ENCODE peak calls at places on chromosomes 6 and 20, in nine cellular contexts. One of them, this sample, is unnamed. For H3K4me1, the result is how much of the 10 kb centered on the place peaks cover.

GRCh38 chr20:19396466-19397081 is 184.1 kb downstream of the SLC24A3 start:
- DNase-seq in prostate gland: no peak
- DNase-seq in heart left ventricle: no peak
- DNase-seq in aorta: no peak
- DNase-seq in hepatocyte: no peak
- DNase-seq in right lobe of liver: no peak
- DNase-seq in CD4-positive, CD25-positive, alpha-beta regulatory T cell: no peak
- DNase-seq in upper lobe of right lung: no peak
- DNase-seq in sigmoid colon: no peak
- DNase-seq in this sample: no peak

GRCh38 chr6:24430086-24430485 is 27.4 kb downstream of the MRS2 start:
- DNase-seq in CD4-positive, CD25-positive, alpha-beta regulatory T cell: no peak
- DNase-seq in right lobe of liver: no peak
- DNase-seq in aorta: no peak
- DNase-seq in hepatocyte: no peak
- DNase-seq in heart left ventricle: no peak
- DNase-seq in sigmoid colon: no peak
- DNase-seq in upper lobe of right lung: no peak
- DNase-seq in prostate gland: no peak
- DNase-seq in this sample: no peak

GRCh38 chr6:104656235-104656634 is 203.5 kb downstream of the HACE1 start:
- DNase-seq in sigmoid colon: no peak
- DNase-seq in upper lobe of right lung: no peak
- DNase-seq in hepatocyte: no peak
- DNase-seq in right lobe of liver: no peak
- DNase-seq in CD4-positive, CD25-positive, alpha-beta regulatory T cell: no peak
- DNase-seq in heart left ventricle: no peak
- DNase-seq in aorta: no peak
- DNase-seq in prostate gland: no peak
- DNase-seq in this sample: no peak

GRCh38 chr6:143125455-143125854 is 64.8 kb downstream of the AIG1 start:
- DNase-seq in prostate gland: no peak
- DNase-seq in aorta: no peak
- DNase-seq in sigmoid colon: no peak
- DNase-seq in CD4-positive, CD25-positive, alpha-beta regulatory T cell: no peak
- DNase-seq in upper lobe of right lung: no peak
- DNase-seq in heart left ventricle: no peak
- DNase-seq in right lobe of liver: no peak
- DNase-seq in hepatocyte: no peak
- DNase-seq in this sample: no peak

GRCh38 chr6:99745651-99746050 is 139.0 kb downstream of the PRDM13 start:
- DNase-seq in hepatocyte: no peak
- DNase-seq in aorta: no peak
- DNase-seq in CD4-positive, CD25-positive, alpha-beta regulatory T cell: no peak
- DNase-seq in upper lobe of right lung: no peak
- DNase-seq in right lobe of liver: no peak
- DNase-seq in prostate gland: no peak
- DNase-seq in sigmoid colon: no peak
- DNase-seq in heart left ventricle: no peak
- DNase-seq in this sample: no peak

GRCh38 chr6:1286972-1287600 is 24.8 kb upstream of the FOXQ1 start:
- DNase-seq in upper lobe of right lung: peak
- DNase-seq in aorta: no peak
- DNase-seq in CD4-positive, CD25-positive, alpha-beta regulatory T cell: no peak
- DNase-seq in hepatocyte: peak
- DNase-seq in right lobe of liver: no peak
- DNase-seq in prostate gland: no peak
- DNase-seq in sigmoid colon: no peak
- DNase-seq in heart left ventricle: no peak
- DNase-seq in this sample: peak

GRCh38 chr20:911882-912600 is 4.1 kb downstream of the ANGPT4 start:
- DNase-seq in upper lobe of right lung: no peak
- DNase-seq in sigmoid colon: no peak
- DNase-seq in CD4-positive, CD25-positive, alpha-beta regulatory T cell: peak
- DNase-seq in prostate gland: no peak
- DNase-seq in hepatocyte: no peak
- DNase-seq in heart left ventricle: no peak
- DNase-seq in right lobe of liver: peak
- DNase-seq in aorta: no peak
- DNase-seq in this sample: peak

GRCh38 chr6:27237089-27237723 is 10.3 kb upstream of the PRSS16 start:
- DNase-seq in heart left ventricle: no peak
- DNase-seq in right lobe of liver: no peak
- DNase-seq in CD4-positive, CD25-positive, alpha-beta regulatory T cell: peak
- DNase-seq in sigmoid colon: no peak
- DNase-seq in hepatocyte: peak
- DNase-seq in prostate gland: no peak
- DNase-seq in aorta: no peak
- DNase-seq in upper lobe of right lung: no peak
- DNase-seq in this sample: no peak

GRCh38 chr6:33944686-33945411 is 141.0 kb upstream of the MLN start:
- DNase-seq in heart left ventricle: no peak
- DNase-seq in hepatocyte: no peak
- DNase-seq in right lobe of liver: no peak
- DNase-seq in CD4-positive, CD25-positive, alpha-beta regulatory T cell: no peak
- DNase-seq in upper lobe of right lung: no peak
- DNase-seq in aorta: no peak
- DNase-seq in sigmoid colon: no peak
- DNase-seq in prostate gland: no peak
- DNase-seq in this sample: no peak

DNA sequence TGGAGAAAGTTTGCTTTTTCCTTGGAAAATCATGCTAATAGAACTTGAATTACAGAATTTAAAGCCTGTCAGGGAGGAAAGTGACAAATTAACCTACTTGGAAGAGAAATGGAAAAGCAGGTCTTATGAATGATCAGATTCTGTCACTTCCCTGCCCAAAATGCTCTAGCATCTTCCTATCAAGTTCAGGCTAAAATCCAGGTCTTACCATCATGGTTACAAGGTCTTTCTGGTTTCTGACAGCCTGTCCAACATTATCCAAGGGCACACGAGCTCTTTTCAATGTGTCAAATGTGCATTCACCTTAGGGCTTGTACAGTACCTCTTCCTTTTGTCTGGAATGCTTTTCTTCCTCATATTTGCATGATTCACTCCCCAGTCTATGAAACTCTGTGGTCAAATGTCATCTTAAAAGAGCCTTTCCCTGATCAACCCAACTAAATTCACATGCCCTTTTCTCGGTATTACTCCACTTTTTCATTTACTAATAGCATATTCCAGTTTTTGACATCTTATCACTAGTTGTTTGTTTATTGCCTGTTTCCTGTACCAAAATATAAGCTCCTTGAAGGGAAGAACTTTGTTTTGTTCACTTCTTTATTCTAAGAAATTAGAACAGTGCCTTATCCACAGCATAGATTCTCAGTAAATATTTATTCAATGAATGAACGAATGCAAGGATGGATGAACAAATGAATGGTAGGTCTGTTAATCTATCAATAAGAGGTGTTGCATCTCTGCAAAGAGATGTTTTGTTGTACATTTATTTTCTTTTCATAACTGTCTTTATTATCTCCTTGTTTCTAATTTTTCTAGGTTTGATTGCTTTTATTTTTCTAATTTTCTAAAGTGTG is 139.5 kb downstream of the BCAS1 start:
- DNase-seq in hepatocyte: no peak
- DNase-seq in heart left ventricle: no peak
- DNase-seq in aorta: no peak
- DNase-seq in right lobe of liver: no peak
- DNase-seq in CD4-positive, CD25-positive, alpha-beta regulatory T cell: no peak
- DNase-seq in upper lobe of right lung: no peak
- DNase-seq in sigmoid colon: no peak
- DNase-seq in prostate gland: no peak
- DNase-seq in this sample: no peak
- H3K4me1 ChIP-seq in hepatocyte: under half
- H3K4me1 ChIP-seq in heart left ventricle: under half
- H3K4me1 ChIP-seq in aorta: under half
- H3K4me1 ChIP-seq in right lobe of liver: under half
- H3K4me1 ChIP-seq in CD4-positive, CD25-positive, alpha-beta regulatory T cell: under half
- H3K4me1 ChIP-seq in upper lobe of right lung: under half
- H3K4me1 ChIP-seq in sigmoid colon: under half
- H3K4me1 ChIP-seq in prostate gland: under half
- H3K4me1 ChIP-seq in this sample: under half

GRCh38 chr6:158706369-158706982 is 56.6 kb downstream of the SYTL3 start:
- DNase-seq in prostate gland: peak
- DNase-seq in sigmoid colon: peak
- DNase-seq in right lobe of liver: no peak
- DNase-seq in CD4-positive, CD25-positive, alpha-beta regulatory T cell: no peak
- DNase-seq in aorta: peak
- DNase-seq in heart left ventricle: peak
- DNase-seq in hepatocyte: peak
- DNase-seq in upper lobe of right lung: peak
- DNase-seq in this sample: peak

GRCh38 chr6:158707120-158707519 is 57.3 kb downstream of the SYTL3 start:
- DNase-seq in right lobe of liver: no peak
- DNase-seq in CD4-positive, CD25-positive, alpha-beta regulatory T cell: no peak
- DNase-seq in aorta: no peak
- DNase-seq in upper lobe of right lung: peak
- DNase-seq in hepatocyte: peak
- DNase-seq in prostate gland: no peak
- DNase-seq in sigmoid colon: peak
- DNase-seq in heart left ventricle: peak
- DNase-seq in this sample: peak

GRCh38 chr6:158703121-158703839 is 53.4 kb downstream of the SYTL3 start:
- DNase-seq in prostate gland: peak
- DNase-seq in hepatocyte: no peak
- DNase-seq in upper lobe of right lung: no peak
- DNase-seq in right lobe of liver: no peak
- DNase-seq in heart left ventricle: peak
- DNase-seq in sigmoid colon: peak
- DNase-seq in aorta: no peak
- DNase-seq in CD4-positive, CD25-positive, alpha-beta regulatory T cell: no peak
- DNase-seq in this sample: peak

GRCh38 chr6:158705386-158706126 is 55.7 kb downstream of the SYTL3 start:
- DNase-seq in sigmoid colon: peak
- DNase-seq in heart left ventricle: no peak
- DNase-seq in upper lobe of right lung: no peak
- DNase-seq in prostate gland: no peak
- DNase-seq in right lobe of liver: no peak
- DNase-seq in aorta: no peak
- DNase-seq in CD4-positive, CD25-positive, alpha-beta regulatory T cell: no peak
- DNase-seq in hepatocyte: no peak
- DNase-seq in this sample: no peak

GRCh38 chr6:158703840-158704822 is 54.3 kb downstream of the SYTL3 start:
- DNase-seq in prostate gland: peak
- DNase-seq in CD4-positive, CD25-positive, alpha-beta regulatory T cell: peak
- DNase-seq in sigmoid colon: peak
- DNase-seq in hepatocyte: peak
- DNase-seq in heart left ventricle: peak
- DNase-seq in upper lobe of right lung: peak
- DNase-seq in aorta: peak
- DNase-seq in right lobe of liver: peak
- DNase-seq in this sample: peak
- H3K4me3 ChIP-seq in prostate gland: peak
- H3K4me3 ChIP-seq in CD4-positive, CD25-positive, alpha-beta regulatory T cell: peak
- H3K4me3 ChIP-seq in sigmoid colon: peak
- H3K4me3 ChIP-seq in hepatocyte: no peak
- H3K4me3 ChIP-seq in heart left ventricle: peak
- H3K4me3 ChIP-seq in upper lobe of right lung: peak
- H3K4me3 ChIP-seq in aorta: no peak
- H3K4me3 ChIP-seq in right lobe of liver: peak
- H3K4me3 ChIP-seq in this sample: peak

GRCh38 chr6:54646551-54647300 is 199.8 kb upstream of the FAM83B start:
- DNase-seq in hepatocyte: no peak
- DNase-seq in prostate gland: no peak
- DNase-seq in upper lobe of right lung: no peak
- DNase-seq in sigmoid colon: no peak
- DNase-seq in CD4-positive, CD25-positive, alpha-beta regulatory T cell: no peak
- DNase-seq in right lobe of liver: no peak
- DNase-seq in aorta: no peak
- DNase-seq in heart left ventricle: no peak
- DNase-seq in this sample: no peak
- H3K27ac ChIP-seq in hepatocyte: no peak
- H3K27ac ChIP-seq in prostate gland: no peak
- H3K27ac ChIP-seq in upper lobe of right lung: no peak
- H3K27ac ChIP-seq in sigmoid colon: peak
- H3K27ac ChIP-seq in CD4-positive, CD25-positive, alpha-beta regulatory T cell: no peak
- H3K27ac ChIP-seq in right lobe of liver: no peak
- H3K27ac ChIP-seq in aorta: peak
- H3K27ac ChIP-seq in heart left ventricle: no peak
- H3K27ac ChIP-seq in this sample: no peak

GRCh38 chr6:139881251-139881650 is 506.8 kb upstream of the CITED2 start:
- DNase-seq in sigmoid colon: no peak
- DNase-seq in prostate gland: no peak
- DNase-seq in hepatocyte: no peak
- DNase-seq in aorta: no peak
- DNase-seq in upper lobe of right lung: no peak
- DNase-seq in CD4-positive, CD25-positive, alpha-beta regulatory T cell: no peak
- DNase-seq in heart left ventricle: no peak
- DNase-seq in right lobe of liver: no peak
- DNase-seq in this sample: no peak

GRCh38 chr6:139882234-139882633 is 507.8 kb upstream of the CITED2 start:
- DNase-seq in heart left ventricle: no peak
- DNase-seq in right lobe of liver: no peak
- DNase-seq in aorta: no peak
- DNase-seq in hepatocyte: no peak
- DNase-seq in upper lobe of right lung: no peak
- DNase-seq in CD4-positive, CD25-positive, alpha-beta regulatory T cell: no peak
- DNase-seq in prostate gland: no peak
- DNase-seq in sigmoid colon: no peak
- DNase-seq in this sample: no peak

GRCh38 chr6:139881728-139882211 is 507.3 kb upstream of the CITED2 start:
- DNase-seq in sigmoid colon: no peak
- DNase-seq in aorta: no peak
- DNase-seq in heart left ventricle: no peak
- DNase-seq in prostate gland: peak
- DNase-seq in CD4-positive, CD25-positive, alpha-beta regulatory T cell: peak
- DNase-seq in right lobe of liver: no peak
- DNase-seq in hepatocyte: peak
- DNase-seq in upper lobe of right lung: no peak
- DNase-seq in this sample: no peak

GRCh38 chr6:139882977-139883728 is 508.7 kb upstream of the CITED2 start:
- DNase-seq in prostate gland: no peak
- DNase-seq in hepatocyte: no peak
- DNase-seq in heart left ventricle: no peak
- DNase-seq in aorta: no peak
- DNase-seq in right lobe of liver: no peak
- DNase-seq in upper lobe of right lung: no peak
- DNase-seq in CD4-positive, CD25-positive, alpha-beta regulatory T cell: no peak
- DNase-seq in sigmoid colon: no peak
- DNase-seq in this sample: no peak

DNA sequence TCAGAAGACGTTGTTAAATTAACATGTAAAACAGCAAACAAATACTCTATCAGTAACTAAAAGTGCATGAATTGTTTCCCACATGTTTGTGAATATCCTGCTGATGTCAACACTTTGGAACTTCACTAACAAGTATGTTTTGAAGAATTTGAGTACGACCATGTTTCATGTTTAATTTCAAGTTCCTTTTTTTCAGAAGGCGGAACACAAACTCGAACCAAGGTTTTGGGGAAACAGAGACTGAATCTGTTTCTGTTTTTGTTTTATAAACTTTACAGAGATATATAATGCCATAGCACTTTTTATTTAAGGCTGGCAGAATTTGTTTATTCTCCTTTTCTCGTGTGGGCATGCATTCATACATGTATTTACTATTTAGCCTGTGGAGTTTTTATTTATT is 509.3 kb upstream of the CITED2 start:
- DNase-seq in upper lobe of right lung: no peak
- DNase-seq in CD4-positive, CD25-positive, alpha-beta regulatory T cell: no peak
- DNase-seq in aorta: no peak
- DNase-seq in sigmoid colon: no peak
- DNase-seq in hepatocyte: no peak
- DNase-seq in right lobe of liver: no peak
- DNase-seq in prostate gland: no peak
- DNase-seq in heart left ventricle: no peak
- DNase-seq in this sample: no peak
- H3K4me1 ChIP-seq in upper lobe of right lung: under half
- H3K4me1 ChIP-seq in CD4-positive, CD25-positive, alpha-beta regulatory T cell: under half
- H3K4me1 ChIP-seq in aorta: under half
- H3K4me1 ChIP-seq in sigmoid colon: under half
- H3K4me1 ChIP-seq in hepatocyte: under half
- H3K4me1 ChIP-seq in right lobe of liver: under half
- H3K4me1 ChIP-seq in prostate gland: under half
- H3K4me1 ChIP-seq in heart left ventricle: under half
- H3K4me1 ChIP-seq in this sample: under half

GRCh38 chr20:12219798-12220197 is 302.1 kb downstream of the BTBD3 start:
- DNase-seq in aorta: no peak
- DNase-seq in heart left ventricle: no peak
- DNase-seq in sigmoid colon: no peak
- DNase-seq in right lobe of liver: no peak
- DNase-seq in hepatocyte: no peak
- DNase-seq in CD4-positive, CD25-positive, alpha-beta regulatory T cell: no peak
- DNase-seq in prostate gland: no peak
- DNase-seq in upper lobe of right lung: no peak
- DNase-seq in this sample: no peak
- H3K4me3 ChIP-seq in aorta: no peak
- H3K4me3 ChIP-seq in heart left ventricle: no peak
- H3K4me3 ChIP-seq in sigmoid colon: no peak
- H3K4me3 ChIP-seq in right lobe of liver: no peak
- H3K4me3 ChIP-seq in hepatocyte: no peak
- H3K4me3 ChIP-seq in CD4-positive, CD25-positive, alpha-beta regulatory T cell: no peak
- H3K4me3 ChIP-seq in prostate gland: no peak
- H3K4me3 ChIP-seq in upper lobe of right lung: no peak
- H3K4me3 ChIP-seq in this sample: no peak